ENCODE peak calls at places on chromosomes 3 and 15, in six cellular contexts. O is stomach, Y is pancreas, W is uterus, C is adrenal gland, G is GM23338. Z is an unnamed sample.

GRCh38 chr3:111729087-111729846 is 129.8 kb upstream of the PHLDB2 start:
- DNase-seq in O (peak; percentile 33), Y (no peak), W (peak; percentile 32), C (peak; percentile 40), G (no peak), Z (no peak)

GRCh38 chr3:157530637-157531300 is 27.6 kb upstream of the VEPH1 start:
- DNase-seq in O (no peak), Y (no peak), W (no peak), C (no peak), G (no peak), Z (no peak)

GRCh38 chr15:52415628-52416027 is 113.1 kb downstream of the MYO5A start:
- DNase-seq in O (no peak), Y (no peak), W (no peak), C (no peak), G (no peak), Z (no peak)

GRCh38 chr3:48504051-48504946 is at the start of gene SHISA5:
- DNase-seq in O (peak; percentile 76), Y (peak; percentile 72), W (peak; percentile 89), C (peak; percentile 74), G (peak; percentile 73), Z (peak; percentile 88)

GRCh38 chr15:82692171-82692570 is 17.5 kb downstream of the AP3B2 start:
- DNase-seq in O (no peak), Y (no peak), W (no peak), C (no peak), G (no peak), Z (no peak)

GRCh38 chr15:41806291-41807181 is 21.4 kb upstream of the JMJD7 start:
- DNase-seq in O (peak; percentile 72), Y (no peak), W (no peak), C (peak; percentile 51), G (peak; percentile 54), Z (no peak)

GRCh38 chr15:68637755-68638405 is 59.1 kb downstream of the CORO2B start:
- DNase-seq in O (peak; percentile 38), Y (no peak), W (peak; percentile 83), C (peak; percentile 35), G (no peak), Z (no peak)

GRCh38 chr3:64123931-64124330 is 100.6 kb upstream of the PSMD6 start:
- DNase-seq in O (no peak), Y (no peak), W (no peak), C (no peak), G (no peak), Z (no peak)

GRCh38 chr15:68442041-68442440 is 10.1 kb upstream of the ITGA11 start:
- DNase-seq in O (no peak), Y (no peak), W (no peak), C (peak; percentile 67), G (no peak), Z (peak; percentile 33)

GRCh38 chr3:111159391-111159790 is 87.8 kb downstream of the NECTIN3 start:
- DNase-seq in O (no peak), Y (no peak), W (no peak), C (no peak), G (no peak), Z (no peak)

GRCh38 chr15:39251413-39252197 is 329.3 kb upstream of the THBS1 start:
- DNase-seq in O (no peak), Y (no peak), W (no peak), C (no peak), G (no peak), Z (no peak)

GRCh38 chr3:126051741-126052140 is 32.2 kb downstream of the SLC41A3 start:
- DNase-seq in O (no peak), Y (no peak), W (no peak), C (no peak), G (no peak), Z (peak; percentile 2)

GRCh38 chr3:157865449-157865862 is 240.8 kb downstream of the SHOX2 start:
- DNase-seq in O (no peak), Y (peak; percentile 23), W (no peak), C (no peak), G (peak; percentile 74), Z (no peak)

GRCh38 chr15:26037369-26037768 is 174.2 kb upstream of the ATP10A start:
- DNase-seq in O (no peak), Y (no peak), W (no peak), C (no peak), G (no peak), Z (no peak)

GRCh38 chr15:65306551-65306950 is 2.1 kb downstream of the RNU5B-1 start:
- DNase-seq in O (no peak), Y (no peak), W (no peak), C (no peak), G (no peak), Z (no peak)

GRCh38 chr3:196406806-196407470 is 25.3 kb downstream of the UBXN7 start:
- DNase-seq in O (no peak), Y (no peak), W (no peak), C (no peak), G (peak; percentile 50), Z (no peak)

GRCh38 chr3:9022305-9022985 is 59.2 kb upstream of the RAD18 start:
- DNase-seq in O (no peak), Y (no peak), W (no peak), C (no peak), G (peak; percentile 17), Z (no peak)

GRCh38 chr3:54342676-54343075 is 220.3 kb downstream of the CACNA2D3 start:
- DNase-seq in O (peak; percentile 29), Y (peak; percentile 19), W (no peak), C (no peak), G (no peak), Z (peak; percentile 64)

DNA sequence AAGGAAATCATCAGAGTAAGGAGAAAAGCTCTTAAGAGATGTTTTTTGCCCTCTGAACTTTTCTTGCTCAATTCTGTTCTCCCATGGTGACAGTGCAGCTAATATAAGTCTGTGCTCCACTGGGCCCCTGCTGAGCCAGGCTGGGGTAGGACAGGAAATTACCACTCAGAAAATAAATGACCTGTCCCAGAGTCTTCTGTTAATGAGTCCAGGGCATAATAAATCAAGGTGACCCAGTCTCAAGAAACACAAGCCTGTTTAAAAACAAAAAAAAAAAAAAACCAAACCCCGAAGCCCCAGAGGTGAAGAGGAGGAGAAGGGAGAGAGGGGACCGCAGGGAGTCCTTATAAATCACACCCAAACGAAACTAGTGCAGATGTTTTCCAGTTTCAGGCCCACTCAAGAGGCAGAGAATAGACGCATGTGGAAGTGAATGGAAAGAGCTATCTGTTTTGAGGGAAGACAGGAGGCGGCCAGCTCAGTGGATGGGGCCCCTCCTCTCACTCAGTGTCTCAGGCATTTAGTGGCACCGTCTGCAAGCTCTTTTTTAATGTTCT is 59.8 kb upstream of the BOC start:
- DNase-seq in O (no peak), Y (no peak), W (peak; percentile 77), C (peak; percentile 53), G (no peak), Z (no peak)
- H3K27ac ChIP-seq in O (peak overlapping the region; percentile 45), Y (no peak overlapping the region), W (peak overlapping the region; percentile 74), C (no peak overlapping the region), G (no peak overlapping the region), Z (no peak overlapping the region)

DNA sequence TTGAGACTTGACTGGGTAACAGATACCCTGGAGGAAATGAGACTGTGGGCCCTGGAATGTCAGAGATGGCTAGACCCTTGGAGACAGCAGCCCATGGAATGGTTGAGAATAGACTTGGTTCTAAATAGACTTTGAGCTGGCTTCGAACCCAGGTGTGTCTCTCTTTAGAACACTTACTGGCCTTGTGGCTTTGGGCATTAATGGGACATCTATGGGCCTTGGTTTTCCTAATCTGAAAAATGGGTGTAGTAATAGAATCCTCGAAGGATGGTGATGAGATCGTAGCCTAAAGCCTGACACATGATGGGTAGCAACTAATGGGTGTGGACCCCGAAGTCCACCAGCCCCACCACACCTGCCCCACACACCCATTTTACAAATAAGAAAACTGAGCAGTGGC is 119.2 kb downstream of the TMEM266 start:
- DNase-seq in O (no peak), Y (no peak), W (no peak), C (no peak), G (no peak), Z (no peak)
- H3K27ac ChIP-seq in O (no peak overlapping the region), Y (no peak overlapping the region), W (no peak overlapping the region), C (no peak overlapping the region), G (no peak overlapping the region), Z (no peak overlapping the region)

DNA sequence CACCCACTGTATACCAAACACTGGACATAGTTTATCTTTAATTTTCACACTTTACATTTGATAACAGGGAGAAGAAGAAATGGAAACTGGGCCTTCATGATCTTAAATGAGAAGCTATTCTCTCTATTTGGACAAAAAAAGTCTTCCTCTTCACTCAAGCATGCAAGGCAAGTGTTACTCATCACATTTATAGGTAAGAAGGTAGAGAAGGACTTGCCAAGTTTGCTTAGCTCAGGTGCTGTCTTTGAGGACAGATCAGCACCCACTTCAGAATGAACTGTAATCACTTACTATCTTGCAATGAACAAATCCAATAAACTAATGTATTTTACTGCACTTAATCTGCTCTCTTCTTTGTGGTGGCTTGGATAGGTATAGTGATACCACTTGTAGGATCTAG is 1.1 kb upstream of the MYH15 start:
- DNase-seq in O (no peak), Y (no peak), W (no peak), C (no peak), G (no peak), Z (no peak)
- H3K27ac ChIP-seq in O (no peak overlapping the region), Y (no peak overlapping the region), W (no peak overlapping the region), C (no peak overlapping the region), G (no peak overlapping the region), Z (no peak overlapping the region)

GRCh38 chr3:58036287-58037032 is 28.2 kb downstream of the FLNB start:
- DNase-seq in O (no peak), Y (no peak), W (no peak), C (no peak), G (peak; percentile 33), Z (no peak)

GRCh38 chr3:58037141-58037910 is 29.1 kb downstream of the FLNB start:
- DNase-seq in O (no peak), Y (no peak), W (no peak), C (no peak), G (no peak), Z (no peak)

GRCh38 chr3:58039609-58040008 is 31.4 kb downstream of the FLNB start:
- DNase-seq in O (no peak), Y (no peak), W (no peak), C (no peak), G (no peak), Z (no peak)

GRCh38 chr3:58041182-58041825 is 33.1 kb downstream of the FLNB start:
- DNase-seq in O (no peak), Y (no peak), W (no peak), C (no peak), G (no peak), Z (no peak)

GRCh38 chr3:58038675-58039302 is 30.6 kb downstream of the FLNB start:
- DNase-seq in O (no peak), Y (no peak), W (no peak), C (no peak), G (no peak), Z (no peak)
- H3K27ac ChIP-seq in O (no peak overlapping the region), Y (no peak overlapping the region), W (peak overlapping the region; percentile 35), C (no peak overlapping the region), G (peak overlapping the region; percentile 88), Z (no peak overlapping the region)

DNA sequence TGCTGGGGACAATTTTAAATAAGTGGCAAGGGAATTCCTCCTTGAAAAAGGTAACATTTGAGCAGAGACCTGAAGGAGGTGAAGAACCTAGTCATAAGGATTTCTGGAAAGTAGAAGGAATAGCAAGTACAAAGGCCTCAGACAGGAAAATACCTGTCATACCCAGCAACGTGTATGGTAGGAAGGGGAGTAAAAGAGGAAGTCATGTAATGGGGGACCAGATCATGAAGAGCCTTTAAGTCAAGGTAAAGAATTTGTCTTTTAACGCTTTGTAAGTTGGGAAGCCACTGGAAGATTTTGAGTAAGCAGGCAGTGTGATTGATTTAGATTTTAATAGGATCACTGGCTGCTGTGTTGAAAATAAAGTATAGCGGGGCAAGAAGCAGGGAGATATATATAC is 43.4 kb upstream of the FAH start:
- DNase-seq in O (no peak), Y (no peak), W (no peak), C (no peak), G (no peak), Z (no peak)
- H3K27ac ChIP-seq in O (no peak overlapping the region), Y (no peak overlapping the region), W (no peak overlapping the region), C (no peak overlapping the region), G (peak overlapping the region; percentile 20), Z (no peak overlapping the region)

GRCh38 chr3:187039100-187039722 is 100.1 kb downstream of the RPL39L start:
- DNase-seq in O (no peak), Y (no peak), W (no peak), C (no peak), G (no peak), Z (no peak)
- H3K27ac ChIP-seq in O (no peak overlapping the region), Y (no peak overlapping the region), W (no peak overlapping the region), C (no peak overlapping the region), G (no peak overlapping the region), Z (no peak overlapping the region)